ENCODE peak calls at places on chromosomes 5 and 9, in seven cellular contexts. One of them, this sample, is unnamed.

GRCh38 chr5:10248378-10249260 is 1.1 kb downstream of the ATPSCKMT start:
- DNase-seq in CD4-positive, alpha-beta T cell: peak; percentile 0
- DNase-seq in T follicular helper cell: no peak
- DNase-seq in ACHN: peak; percentile 12
- DNase-seq in activated CD4-positive, alpha-beta T cell treated with anti-CD3 and anti-CD28 coated beads, Interleukin-2, amount 50 U/mL, for 24 hours: no peak
- DNase-seq in body of pancreas: no peak
- DNase-seq in esophagus squamous epithelium: no peak
- DNase-seq in this sample: no peak

GRCh38 chr9:77838986-77839385 is 190.9 kb upstream of the GNA14 start:
- DNase-seq in esophagus squamous epithelium: no peak
- DNase-seq in CD4-positive, alpha-beta T cell: no peak
- DNase-seq in T follicular helper cell: no peak
- DNase-seq in activated CD4-positive, alpha-beta T cell treated with anti-CD3 and anti-CD28 coated beads, Interleukin-2, amount 50 U/mL, for 24 hours: no peak
- DNase-seq in body of pancreas: no peak
- DNase-seq in ACHN: peak; percentile 20
- DNase-seq in this sample: no peak

GRCh38 chr5:158640581-158640980 is 459.1 kb downstream of the EBF1 start:
- DNase-seq in activated CD4-positive, alpha-beta T cell treated with anti-CD3 and anti-CD28 coated beads, Interleukin-2, amount 50 U/mL, for 24 hours: no peak
- DNase-seq in CD4-positive, alpha-beta T cell: no peak
- DNase-seq in esophagus squamous epithelium: no peak
- DNase-seq in body of pancreas: no peak
- DNase-seq in ACHN: no peak
- DNase-seq in T follicular helper cell: no peak
- DNase-seq in this sample: peak; percentile 35

GRCh38 chr9:89313842-89314241 is 2.8 kb downstream of the CKS2 start:
- DNase-seq in activated CD4-positive, alpha-beta T cell treated with anti-CD3 and anti-CD28 coated beads, Interleukin-2, amount 50 U/mL, for 24 hours: no peak
- DNase-seq in T follicular helper cell: no peak
- DNase-seq in CD4-positive, alpha-beta T cell: no peak
- DNase-seq in body of pancreas: no peak
- DNase-seq in esophagus squamous epithelium: no peak
- DNase-seq in ACHN: peak; percentile 28
- DNase-seq in this sample: no peak

GRCh38 chr9:120916573-120916972 is 10.0 kb downstream of the TRAF1 start:
- DNase-seq in esophagus squamous epithelium: no peak
- DNase-seq in CD4-positive, alpha-beta T cell: no peak
- DNase-seq in T follicular helper cell: no peak
- DNase-seq in activated CD4-positive, alpha-beta T cell treated with anti-CD3 and anti-CD28 coated beads, Interleukin-2, amount 50 U/mL, for 24 hours: no peak
- DNase-seq in body of pancreas: peak; percentile 63
- DNase-seq in ACHN: no peak
- DNase-seq in this sample: no peak

GRCh38 chr9:34633166-34633565 is 4.3 kb upstream of the ARID3C start:
- DNase-seq in CD4-positive, alpha-beta T cell: no peak
- DNase-seq in body of pancreas: no peak
- DNase-seq in T follicular helper cell: no peak
- DNase-seq in ACHN: no peak
- DNase-seq in esophagus squamous epithelium: no peak
- DNase-seq in activated CD4-positive, alpha-beta T cell treated with anti-CD3 and anti-CD28 coated beads, Interleukin-2, amount 50 U/mL, for 24 hours: no peak
- DNase-seq in this sample: no peak

GRCh38 chr5:45454114-45454513 is 242.1 kb downstream of the HCN1 start:
- DNase-seq in esophagus squamous epithelium: no peak
- DNase-seq in T follicular helper cell: no peak
- DNase-seq in activated CD4-positive, alpha-beta T cell treated with anti-CD3 and anti-CD28 coated beads, Interleukin-2, amount 50 U/mL, for 24 hours: no peak
- DNase-seq in CD4-positive, alpha-beta T cell: no peak
- DNase-seq in ACHN: peak; percentile 43
- DNase-seq in body of pancreas: peak; percentile 73
- DNase-seq in this sample: no peak

GRCh38 chr5:72817076-72817476 is 615 bp downstream of the TNPO1 start:
- DNase-seq in body of pancreas: peak; percentile 62
- DNase-seq in CD4-positive, alpha-beta T cell: peak; percentile 5
- DNase-seq in esophagus squamous epithelium: no peak
- DNase-seq in activated CD4-positive, alpha-beta T cell treated with anti-CD3 and anti-CD28 coated beads, Interleukin-2, amount 50 U/mL, for 24 hours: peak; percentile 18
- DNase-seq in ACHN: peak; percentile 43
- DNase-seq in T follicular helper cell: peak; percentile 1
- DNase-seq in this sample: peak; percentile 19

GRCh38 chr5:157761690-157762611 is 18.4 kb downstream of the LSM11 start:
- DNase-seq in body of pancreas: peak; percentile 63
- DNase-seq in esophagus squamous epithelium: no peak
- DNase-seq in ACHN: peak; percentile 61
- DNase-seq in T follicular helper cell: peak; percentile 2
- DNase-seq in CD4-positive, alpha-beta T cell: no peak
- DNase-seq in activated CD4-positive, alpha-beta T cell treated with anti-CD3 and anti-CD28 coated beads, Interleukin-2, amount 50 U/mL, for 24 hours: no peak
- DNase-seq in this sample: no peak